ENCODE peak calls at places on chromosome 15, in nine cellular contexts. S is GM23338, G is cardiac muscle cell, B is ureter, N is SIG-M5, F is esophagus squamous epithelium, A is GM12892, V is Kasumi-1, O is upper lobe of right lung. W is an unnamed sample.

GRCh38 chr15:41971893-41972340 is 440 bp downstream of the EHD4 start:
- DNase-seq in B (peak; percentile 44), O (no peak), G (peak; percentile 61), V (no peak), F (no peak), A (no peak), N (no peak), S (peak; percentile 57), W (peak; percentile 35)

GRCh38 chr15:42163947-42164550 is 7.6 kb upstream of the PLA2G4F start:
- DNase-seq in O (no peak), B (no peak), F (no peak), A (no peak), N (no peak), V (no peak), G (no peak), S (no peak), W (peak; percentile 14)

GRCh38 chr15:20358066-20358780 is 183.4 kb downstream of the GOLGA6L6 start:
- DNase-seq in A (no peak), G (no peak), O (peak; percentile 77), F (no peak), N (no peak), B (peak; percentile 50), V (no peak), S (no peak), W (no peak)

GRCh38 chr15:57503051-57503702 is 88.5 kb upstream of the MYZAP start:
- DNase-seq in F (no peak), A (peak; percentile 18), S (peak; percentile 71), O (no peak), G (no peak), B (no peak), V (peak; percentile 8), N (no peak), W (no peak)

GRCh38 chr15:29356807-29357206 is 87.2 kb upstream of the NSMCE3 start:
- DNase-seq in F (no peak), G (no peak), S (no peak), O (no peak), V (no peak), B (no peak), N (no peak), A (no peak), W (no peak)

GRCh38 chr15:28002136-28002861 is 96.8 kb downstream of the OCA2 start:
- DNase-seq in S (no peak), N (no peak), G (no peak), O (no peak), F (no peak), B (no peak), A (no peak), V (no peak), W (no peak)

GRCh38 chr15:96416218-96416933 is 85.9 kb downstream of the NR2F2 start:
- DNase-seq in S (peak; percentile 74), A (no peak), N (no peak), O (no peak), V (no peak), F (no peak), B (no peak), G (no peak), W (no peak)

GRCh38 chr15:64686130-64686735 is 89.2 kb downstream of the RBPMS2 start:
- DNase-seq in G (peak; percentile 76), A (no peak), V (peak; percentile 66), F (no peak), O (no peak), B (no peak), S (peak; percentile 87), N (no peak), W (no peak)

GRCh38 chr15:97210277-97210676 is 750.2 kb upstream of the ARRDC4 start:
- DNase-seq in F (no peak), S (no peak), O (no peak), V (no peak), A (no peak), G (no peak), N (no peak), B (no peak), W (no peak)

GRCh38 chr15:75650908-75651809 is 3.4 kb downstream of the SNX33 start:
- DNase-seq in A (no peak), B (no peak), S (no peak), F (no peak), N (no peak), V (no peak), O (no peak), G (no peak), W (no peak)

GRCh38 chr15:44394562-44394961 is 32.9 kb upstream of the CTDSPL2 start:
- DNase-seq in F (no peak), G (no peak), S (no peak), B (no peak), V (no peak), O (no peak), N (no peak), A (no peak), W (no peak)

GRCh38 chr15:25863067-25863967 is at the start of gene ATP10A:
- DNase-seq in S (peak; percentile 77), G (peak; percentile 50), N (no peak), F (no peak), O (peak; percentile 84), V (no peak), A (no peak), B (no peak), W (no peak)

GRCh38 chr15:91807122-91807521 is 46.4 kb upstream of the SLCO3A1 start:
- DNase-seq in F (no peak), O (no peak), B (no peak), G (no peak), S (no peak), A (no peak), V (no peak), N (no peak), W (no peak)

GRCh38 chr15:92277776-92278175 is 115.9 kb upstream of the ST8SIA2 start:
- DNase-seq in A (no peak), V (no peak), G (peak; percentile 27), N (no peak), S (peak; percentile 37), B (no peak), O (no peak), F (no peak), W (no peak)

GRCh38 chr15:66072616-66073361 is 180.8 kb downstream of the MEGF11 start:
- DNase-seq in O (no peak), V (no peak), A (no peak), N (no peak), B (no peak), G (no peak), S (no peak), F (no peak), W (no peak)

GRCh38 chr15:99929266-99929665 is 196.0 kb upstream of the LYSMD4 start:
- DNase-seq in B (no peak), F (no peak), S (peak; percentile 72), G (no peak), N (no peak), A (no peak), O (no peak), V (no peak), W (no peak)

GRCh38 chr15:40792394-40792793 is 14.5 kb upstream of the ZFYVE19 start:
- DNase-seq in S (no peak), A (no peak), N (no peak), V (no peak), G (no peak), F (no peak), B (no peak), O (no peak), W (no peak)

GRCh38 chr15:45122719-45123118 is 7.0 kb downstream of the DUOXA1 start:
- DNase-seq in B (no peak), G (no peak), S (no peak), V (no peak), A (no peak), N (no peak), F (no peak), O (peak; percentile 37), W (no peak)

GRCh38 chr15:78208887-78209645 is 25.3 kb downstream of the ACSBG1 start:
- DNase-seq in N (no peak), S (no peak), F (no peak), B (peak; percentile 70), G (no peak), A (no peak), O (no peak), V (no peak), W (peak; percentile 34)

GRCh38 chr15:59394166-59394661 is 21.5 kb upstream of the MYO1E start:
- DNase-seq in G (no peak), N (no peak), B (no peak), V (no peak), S (no peak), O (no peak), F (no peak), A (no peak), W (no peak)

GRCh38 chr15:34360298-34360697 is 6.7 kb downstream of the LPCAT4 start:
- DNase-seq in O (no peak), F (no peak), A (no peak), G (no peak), S (peak; percentile 71), N (no peak), V (no peak), B (peak; percentile 70), W (no peak)

GRCh38 chr15:77966540-77967290 is 110.8 kb downstream of the TBC1D2B start:
- DNase-seq in B (no peak), A (no peak), O (peak; percentile 62), S (peak; percentile 70), N (no peak), F (no peak), V (peak; percentile 44), G (peak; percentile 42), W (peak; percentile 35)

GRCh38 chr15:43776101-43776717 is 557 bp downstream of the ELL3 start:
- DNase-seq in O (peak; percentile 74), A (peak; percentile 47), S (peak; percentile 82), B (peak; percentile 50), G (peak; percentile 19), F (peak; percentile 19), V (no peak), N (no peak), W (peak; percentile 74)

GRCh38 chr15:40047413-40048154 is 8.6 kb upstream of the SRP14 start:
- DNase-seq in F (no peak), N (peak; percentile 30), V (peak; percentile 41), G (no peak), O (peak; percentile 76), S (no peak), B (peak; percentile 75), A (peak; percentile 79), W (peak; percentile 64)

GRCh38 chr15:23518104-23518503 is 47.4 kb upstream of the MKRN3 start:
- DNase-seq in F (no peak), O (no peak), N (no peak), G (no peak), B (no peak), V (no peak), S (no peak), A (no peak), W (no peak)

GRCh38 chr15:70912187-70912586 is 19.6 kb downstream of the LRRC49 start:
- DNase-seq in A (no peak), S (no peak), O (no peak), B (no peak), F (no peak), G (no peak), V (no peak), N (no peak), W (no peak)

GRCh38 chr15:80999623-81000036 is 1.1 kb upstream of the TLNRD1 start:
- DNase-seq in S (peak; percentile 48), O (no peak), F (no peak), V (no peak), G (no peak), B (peak; percentile 69), N (no peak), A (peak; percentile 48), W (peak; percentile 78)

GRCh38 chr15:52784799-52785671 is 5.1 kb downstream of the ONECUT1 start:
- DNase-seq in B (no peak), S (peak; percentile 46), O (no peak), G (no peak), N (no peak), V (no peak), A (no peak), F (no peak), W (no peak)

GRCh38 chr15:99409097-99409473 is 156.7 kb upstream of the MEF2A start:
- DNase-seq in S (peak; percentile 68), N (no peak), A (no peak), F (no peak), O (peak; percentile 81), V (peak; percentile 43), B (peak; percentile 78), G (peak; percentile 78), W (peak; percentile 72)

GRCh38 chr15:50107591-50108408 is 11.2 kb downstream of the ATP8B4 start:
- DNase-seq in V (peak; percentile 71), B (no peak), O (no peak), A (peak; percentile 16), F (no peak), S (no peak), G (no peak), N (peak; percentile 76), W (peak; percentile 59)

GRCh38 chr15:52040167-52040900 is 21.3 kb downstream of the MAPK6 start:
- DNase-seq in F (no peak), V (peak; percentile 52), S (no peak), B (no peak), G (peak; percentile 40), A (no peak), O (no peak), N (no peak), W (no peak)

W was measured in Peyer's patch.